ENCODE peak calls at places on chromosomes 7 and 10, in five cellular contexts. X is stomach, S is neural crest cell, I is choroid plexus epithelial cell, T is astrocyte of the spinal cord. R is an unnamed sample.

GRCh38 chr7:46486264-46487206 is 565.5 kb upstream of the IGFBP3 start:
- DNase-seq in S (no peak), I (peak), X (no peak), T (peak), R (no peak)

GRCh38 chr10:60167056-60167455 is 222.6 kb downstream of the ANK3 start:
- DNase-seq in X (no peak), I (no peak), T (no peak), S (no peak), R (no peak)

GRCh38 chr7:131105803-131106680 is 221.6 kb upstream of the MKLN1 start:
- DNase-seq in T (peak), S (peak), I (peak), X (peak), R (peak)

GRCh38 chr7:45726883-45727282 is 146.0 kb downstream of the CCDC201 start:
- DNase-seq in I (no peak), S (no peak), T (no peak), X (no peak), R (no peak)

GRCh38 chr7:101164071-101164840 is 1.1 kb downstream of the VGF start:
- DNase-seq in T (peak), S (peak), X (peak), I (peak), R (peak)

GRCh38 chr10:74898201-74898976 is 72.0 kb downstream of the KAT6B start:
- DNase-seq in S (no peak), I (peak), T (no peak), X (no peak), R (no peak)

GRCh38 chr7:129373651-129374428 is 60.4 kb upstream of the STRIP2 start:
- DNase-seq in I (no peak), T (no peak), X (no peak), S (no peak), R (no peak)

GRCh38 chr7:2934211-2934731 is 90.2 kb upstream of the GNA12 start:
- DNase-seq in T (peak), X (no peak), I (peak), S (no peak), R (no peak)

GRCh38 chr10:95865814-95866447 is 41.8 kb upstream of the CC2D2B start:
- DNase-seq in S (no peak), I (no peak), T (no peak), X (no peak), R (no peak)

GRCh38 chr7:77258593-77258992 is 59.0 kb upstream of the FGL2 start:
- DNase-seq in I (no peak), S (no peak), T (no peak), X (no peak), R (no peak)

GRCh38 chr7:47951374-47951773 is 3.1 kb upstream of the PKD1L1 start:
- DNase-seq in T (no peak), S (no peak), I (no peak), X (no peak), R (no peak)

GRCh38 chr7:25894902-25895791 is 256.9 kb upstream of the NFE2L3 start:
- DNase-seq in X (peak), T (peak), S (peak), I (peak), R (peak)

GRCh38 chr10:9342865-9343450 is 1288.5 kb downstream of the GATA3 start:
- DNase-seq in S (no peak), X (no peak), I (peak), T (peak), R (no peak)

GRCh38 chr10:23293145-23293724 is 51.4 kb downstream of the C10orf67 start:
- DNase-seq in X (no peak), S (peak), T (peak), I (peak), R (peak)

GRCh38 chr10:32298066-32298812 is 48.7 kb downstream of the EPC1 start:
- DNase-seq in S (no peak), X (no peak), T (peak), I (peak), R (no peak)

GRCh38 chr7:70693690-70694356 is 438.1 kb upstream of the GALNT17 start:
- DNase-seq in I (peak), X (peak), S (peak), T (peak), R (peak)
- TF ChIP-seq CTCF in I (no peak), X (peak), S (peak), T (no peak), R (peak)

GRCh38 chr10:43691503-43691902 is 42.8 kb upstream of the ZNF32 start:
- DNase-seq in I (no peak), X (no peak), T (no peak), S (no peak), R (no peak)
- TF ChIP-seq CTCF in I (no peak), X (no peak), T (peak), S (no peak), R (no peak)

GRCh38 chr10:125084191-125085186 is 75.9 kb downstream of the CTBP2 start:
- DNase-seq in X (peak), T (peak), I (peak), S (no peak), R (no peak)
- TF ChIP-seq CTCF in X (no peak), T (peak), I (peak), S (no peak), R (no peak)

DNA sequence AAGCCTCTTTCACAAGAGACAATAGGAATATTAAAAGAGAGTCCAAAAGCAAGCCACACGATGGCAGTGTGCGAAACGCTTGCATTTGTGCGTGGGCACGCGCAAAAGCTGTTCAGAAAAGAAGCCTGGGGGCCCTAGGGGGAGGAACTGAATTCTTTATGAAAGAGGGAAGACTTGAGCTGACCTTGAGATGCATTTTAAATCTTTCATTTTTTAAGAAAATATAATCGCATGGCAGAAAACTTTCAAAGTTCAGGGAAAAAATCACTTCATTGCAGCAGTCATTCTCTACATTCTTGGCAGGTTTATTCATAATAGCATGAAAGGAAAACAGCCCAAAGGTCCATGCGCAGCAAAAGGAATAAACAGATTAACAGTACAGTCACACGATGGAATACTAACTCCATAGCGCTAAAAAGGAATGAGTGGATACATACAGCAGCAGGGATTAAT is 206.5 kb upstream of the PRKCQ start:
- DNase-seq in I (peak), T (peak), X (no peak), S (peak), R (no peak)
- TF ChIP-seq CTCF in I (peak), T (peak), X (no peak), S (peak), R (peak)